ENCODE peak calls at places on chromosomes 1 and 21, in seven cellular contexts. U is coronary artery; A is C1 segment of cervical spinal cord; S is activated CD8-positive, alpha-beta memory T cell treated with anti-CD3 and anti-CD28 coated beads for 1 hour; Y is Kasumi-1; H is activated T-helper 1 cell treated with Interleukin-2 at 50 U/mL for 16 hours; N is HFF-Myc. G is an unnamed sample.

GRCh38 chr1:22255341-22256212 is 112.7 kb upstream of the WNT4 start:
- DNase-seq in U (no peak), A (no peak), S (no peak), Y (no peak), H (no peak), N (no peak), G (no peak)

GRCh38 chr1:46476673-46477072 is 13.0 kb upstream of the DMBX1 start:
- DNase-seq in U (no peak), A (peak), S (no peak), Y (no peak), H (no peak), N (no peak), G (no peak)

GRCh38 chr1:55217226-55217996 is 2.2 kb upstream of the USP24 start:
- DNase-seq in U (no peak), A (no peak), S (no peak), Y (peak), H (no peak), N (no peak), G (peak)

GRCh38 chr1:2788506-2789163 is 12.9 kb downstream of the TTC34 start:
- DNase-seq in U (no peak), A (no peak), S (no peak), Y (no peak), H (no peak), N (no peak), G (no peak)

GRCh38 chr1:8078176-8078671 is 52.1 kb upstream of the ERRFI1 start:
- DNase-seq in U (no peak), A (no peak), S (no peak), Y (no peak), H (no peak), N (no peak), G (peak)

GRCh38 chr1:201559679-201560162 is 20.8 kb downstream of the NAV1 start:
- DNase-seq in U (peak), A (peak), S (peak), Y (peak), H (peak), N (peak), G (peak)

GRCh38 chr1:29599826-29600225 is 363.5 kb downstream of the PTPRU start:
- DNase-seq in U (peak), A (no peak), S (no peak), Y (no peak), H (no peak), N (no peak), G (no peak)

GRCh38 chr21:40047211-40047610 is 180.0 kb downstream of the PCP4 start:
- DNase-seq in U (no peak), A (no peak), S (no peak), Y (no peak), H (no peak), N (no peak), G (peak)

GRCh38 chr1:245858683-245859509 is 648.2 kb downstream of the SMYD3 start:
- DNase-seq in U (no peak), A (no peak), S (no peak), Y (no peak), H (no peak), N (no peak), G (no peak)

GRCh38 chr1:59605761-59606160 is 209.0 kb upstream of the HOOK1 start:
- DNase-seq in U (no peak), A (no peak), S (no peak), Y (no peak), H (no peak), N (no peak), G (peak)

GRCh38 chr1:244160455-244161020 is 109.5 kb downstream of the ZBTB18 start:
- DNase-seq in U (no peak), A (no peak), S (no peak), Y (peak), H (no peak), N (no peak), G (no peak)

GRCh38 chr1:112803906-112804762 is 89.0 kb upstream of the PPM1J start:
- DNase-seq in U (no peak), A (peak), S (no peak), Y (peak), H (no peak), N (no peak), G (peak)

GRCh38 chr1:19606817-19607706 is 37.0 kb upstream of the NBL1 start:
- DNase-seq in U (no peak), A (no peak), S (peak), Y (no peak), H (no peak), N (no peak), G (no peak)

GRCh38 chr1:111822138-111822537 is 66.4 kb downstream of the DDX20 start:
- DNase-seq in U (no peak), A (no peak), S (no peak), Y (no peak), H (no peak), N (no peak), G (no peak)

GRCh38 chr1:229620876-229621275 is 5.0 kb downstream of the TAF5L start:
- DNase-seq in U (no peak), A (no peak), S (no peak), Y (no peak), H (no peak), N (no peak), G (no peak)

GRCh38 chr1:147627435-147628110 is 42.8 kb downstream of the ACP6 start:
- DNase-seq in U (no peak), A (peak), S (no peak), Y (peak), H (peak), N (peak), G (peak)

GRCh38 chr1:94255476-94255875 is 18.1 kb upstream of the ARHGAP29 start:
- DNase-seq in U (no peak), A (no peak), S (no peak), Y (no peak), H (no peak), N (no peak), G (no peak)

GRCh38 chr1:66354311-66354922 is 179.5 kb upstream of the SGIP1 start:
- DNase-seq in U (no peak), A (no peak), S (no peak), Y (no peak), H (no peak), N (no peak), G (no peak)

GRCh38 chr1:228323401-228323800 is 83.2 kb downstream of the TRIM11 start:
- DNase-seq in U (peak), A (no peak), S (no peak), Y (no peak), H (no peak), N (no peak), G (no peak)

GRCh38 chr1:205032512-205032911 is 10.5 kb upstream of the CNTN2 start:
- DNase-seq in U (no peak), A (no peak), S (no peak), Y (no peak), H (no peak), N (no peak), G (no peak)

GRCh38 chr1:221435510-221435909 is 306.4 kb downstream of the DUSP10 start:
- DNase-seq in U (no peak), A (no peak), S (no peak), Y (peak), H (no peak), N (no peak), G (peak)

GRCh38 chr1:167722152-167722869 is 529 bp downstream of the MPZL1 start:
- DNase-seq in U (no peak), A (no peak), S (no peak), Y (no peak), H (no peak), N (no peak), G (peak)

GRCh38 chr21:36980280-36981048 is 14.0 kb upstream of the HLCS start:
- DNase-seq in U (no peak), A (no peak), S (no peak), Y (no peak), H (no peak), N (no peak), G (peak)

GRCh38 chr1:164725401-164725800 is 166.4 kb downstream of the PBX1 start:
- DNase-seq in U (no peak), A (no peak), S (no peak), Y (no peak), H (no peak), N (peak), G (no peak)

G was measured in kidney tubule cell.